ENCODE peak calls at places on chromosomes 2 and 18, in seven cellular contexts. One of them, this sample, is unnamed.

GRCh38 chr2:201093573-201093972 is 21.8 kb downstream of the NDUFB3 start:
- DNase-seq in fibroblast of lung: no peak
- DNase-seq in WTC11: no peak
- DNase-seq in BJ: no peak
- DNase-seq in mammary epithelial cell: no peak
- DNase-seq in body of pancreas: no peak
- DNase-seq in GM20000: no peak
- DNase-seq in this sample: no peak

GRCh38 chr2:177031435-177032222 is 181.0 kb upstream of the HNRNPA3 start:
- DNase-seq in fibroblast of lung: no peak
- DNase-seq in WTC11: no peak
- DNase-seq in BJ: no peak
- DNase-seq in mammary epithelial cell: no peak
- DNase-seq in body of pancreas: no peak
- DNase-seq in GM20000: no peak
- DNase-seq in this sample: no peak

GRCh38 chr2:23400703-23401102 is 15.7 kb downstream of the KLHL29 start:
- DNase-seq in fibroblast of lung: no peak
- DNase-seq in WTC11: no peak
- DNase-seq in BJ: no peak
- DNase-seq in mammary epithelial cell: no peak
- DNase-seq in body of pancreas: no peak
- DNase-seq in GM20000: no peak
- DNase-seq in this sample: no peak

GRCh38 chr2:3492951-3493609 is 26.3 kb downstream of the ADI1 start:
- DNase-seq in fibroblast of lung: peak
- DNase-seq in WTC11: no peak
- DNase-seq in BJ: no peak
- DNase-seq in mammary epithelial cell: peak
- DNase-seq in body of pancreas: peak
- DNase-seq in GM20000: no peak
- DNase-seq in this sample: no peak

GRCh38 chr2:48114256-48114655 is 208.0 kb upstream of the FBXO11 start:
- DNase-seq in fibroblast of lung: peak
- DNase-seq in WTC11: no peak
- DNase-seq in BJ: no peak
- DNase-seq in mammary epithelial cell: peak
- DNase-seq in body of pancreas: peak
- DNase-seq in GM20000: peak
- DNase-seq in this sample: peak

GRCh38 chr2:191436368-191437055 is 191.3 kb downstream of the MYO1B start:
- DNase-seq in fibroblast of lung: no peak
- DNase-seq in WTC11: no peak
- DNase-seq in BJ: no peak
- DNase-seq in mammary epithelial cell: no peak
- DNase-seq in body of pancreas: no peak
- DNase-seq in GM20000: no peak
- DNase-seq in this sample: no peak

GRCh38 chr2:205746408-205746785 is 64.1 kb downstream of the NRP2 start:
- DNase-seq in fibroblast of lung: no peak
- DNase-seq in WTC11: no peak
- DNase-seq in BJ: no peak
- DNase-seq in mammary epithelial cell: peak
- DNase-seq in body of pancreas: peak
- DNase-seq in GM20000: no peak
- DNase-seq in this sample: no peak

GRCh38 chr2:47152803-47153202 is 2.3 kb downstream of the STPG4 start:
- DNase-seq in fibroblast of lung: no peak
- DNase-seq in WTC11: no peak
- DNase-seq in BJ: no peak
- DNase-seq in mammary epithelial cell: no peak
- DNase-seq in body of pancreas: no peak
- DNase-seq in GM20000: no peak
- DNase-seq in this sample: no peak

GRCh38 chr2:137435176-137435575 is 529.1 kb upstream of the HNMT start:
- DNase-seq in fibroblast of lung: no peak
- DNase-seq in WTC11: no peak
- DNase-seq in BJ: peak
- DNase-seq in mammary epithelial cell: peak
- DNase-seq in body of pancreas: no peak
- DNase-seq in GM20000: no peak
- DNase-seq in this sample: no peak

GRCh38 chr2:189179607-189179979 is at the start of gene COL5A2:
- DNase-seq in fibroblast of lung: peak
- DNase-seq in WTC11: no peak
- DNase-seq in BJ: peak
- DNase-seq in mammary epithelial cell: peak
- DNase-seq in body of pancreas: no peak
- DNase-seq in GM20000: no peak
- DNase-seq in this sample: no peak

GRCh38 chr2:4763009-4763408 is 929.2 kb upstream of the SOX11 start:
- DNase-seq in fibroblast of lung: no peak
- DNase-seq in WTC11: no peak
- DNase-seq in BJ: no peak
- DNase-seq in mammary epithelial cell: no peak
- DNase-seq in body of pancreas: peak
- DNase-seq in GM20000: no peak
- DNase-seq in this sample: no peak

GRCh38 chr2:4139711-4140110 is 436.3 kb downstream of the DCDC2C start:
- DNase-seq in fibroblast of lung: no peak
- DNase-seq in WTC11: no peak
- DNase-seq in BJ: no peak
- DNase-seq in mammary epithelial cell: no peak
- DNase-seq in body of pancreas: no peak
- DNase-seq in GM20000: no peak
- DNase-seq in this sample: no peak

GRCh38 chr2:96631804-96632435 is 6.2 kb downstream of the KANSL3 start:
- DNase-seq in fibroblast of lung: peak
- DNase-seq in WTC11: no peak
- DNase-seq in BJ: no peak
- DNase-seq in mammary epithelial cell: no peak
- DNase-seq in body of pancreas: no peak
- DNase-seq in GM20000: no peak
- DNase-seq in this sample: no peak

GRCh38 chr2:151878655-151879563 is 50.7 kb upstream of the ARL5A start:
- DNase-seq in fibroblast of lung: peak
- DNase-seq in WTC11: no peak
- DNase-seq in BJ: no peak
- DNase-seq in mammary epithelial cell: no peak
- DNase-seq in body of pancreas: no peak
- DNase-seq in GM20000: no peak
- DNase-seq in this sample: no peak

GRCh38 chr2:131123192-131123591 is 18.1 kb downstream of the PLEKHB2 start:
- DNase-seq in fibroblast of lung: no peak
- DNase-seq in WTC11: no peak
- DNase-seq in BJ: no peak
- DNase-seq in mammary epithelial cell: no peak
- DNase-seq in body of pancreas: no peak
- DNase-seq in GM20000: no peak
- DNase-seq in this sample: no peak

GRCh38 chr2:190648289-190649034 is 421 bp upstream of the NAB1 start:
- DNase-seq in fibroblast of lung: peak
- DNase-seq in WTC11: peak
- DNase-seq in BJ: no peak
- DNase-seq in mammary epithelial cell: peak
- DNase-seq in body of pancreas: peak
- DNase-seq in GM20000: peak
- DNase-seq in this sample: peak

GRCh38 chr2:171469176-171469575 is 35.1 kb downstream of the DCAF17 start:
- DNase-seq in fibroblast of lung: peak
- DNase-seq in WTC11: no peak
- DNase-seq in BJ: peak
- DNase-seq in mammary epithelial cell: no peak
- DNase-seq in body of pancreas: no peak
- DNase-seq in GM20000: no peak
- DNase-seq in this sample: no peak

GRCh38 chr2:9163306-9164111 is 43.1 kb upstream of the ASAP2 start:
- DNase-seq in fibroblast of lung: peak
- DNase-seq in WTC11: no peak
- DNase-seq in BJ: peak
- DNase-seq in mammary epithelial cell: peak
- DNase-seq in body of pancreas: no peak
- DNase-seq in GM20000: no peak
- DNase-seq in this sample: no peak

GRCh38 chr2:200087451-200087850 is 132.1 kb downstream of the MAIP1 start:
- DNase-seq in fibroblast of lung: no peak
- DNase-seq in WTC11: no peak
- DNase-seq in BJ: no peak
- DNase-seq in mammary epithelial cell: no peak
- DNase-seq in body of pancreas: no peak
- DNase-seq in GM20000: no peak
- DNase-seq in this sample: no peak

GRCh38 chr18:78526275-78526674 is 453.3 kb upstream of the SALL3 start:
- DNase-seq in fibroblast of lung: no peak
- DNase-seq in WTC11: no peak
- DNase-seq in BJ: no peak
- DNase-seq in mammary epithelial cell: no peak
- DNase-seq in body of pancreas: no peak
- DNase-seq in GM20000: no peak
- DNase-seq in this sample: no peak

GRCh38 chr2:211674715-211675114 is 863.9 kb downstream of the ERBB4 start:
- DNase-seq in fibroblast of lung: no peak
- DNase-seq in WTC11: no peak
- DNase-seq in BJ: no peak
- DNase-seq in mammary epithelial cell: no peak
- DNase-seq in body of pancreas: no peak
- DNase-seq in GM20000: no peak
- DNase-seq in this sample: no peak

GRCh38 chr2:193480187-193480586 is 1285.5 kb upstream of the TMEFF2 start:
- DNase-seq in fibroblast of lung: no peak
- DNase-seq in WTC11: no peak
- DNase-seq in BJ: no peak
- DNase-seq in mammary epithelial cell: no peak
- DNase-seq in body of pancreas: no peak
- DNase-seq in GM20000: no peak
- DNase-seq in this sample: no peak

GRCh38 chr18:48619501-48619900 is 80.7 kb downstream of the CTIF start:
- DNase-seq in fibroblast of lung: no peak
- DNase-seq in WTC11: no peak
- DNase-seq in BJ: no peak
- DNase-seq in mammary epithelial cell: no peak
- DNase-seq in body of pancreas: no peak
- DNase-seq in GM20000: no peak
- DNase-seq in this sample: no peak

GRCh38 chr2:168550670-168551069 is 94.6 kb downstream of the CERS6 start:
- DNase-seq in fibroblast of lung: no peak
- DNase-seq in WTC11: peak
- DNase-seq in BJ: no peak
- DNase-seq in mammary epithelial cell: no peak
- DNase-seq in body of pancreas: no peak
- DNase-seq in GM20000: no peak
- DNase-seq in this sample: no peak

GRCh38 chr18:12155996-12156395 is 62.4 kb downstream of the ANKRD62 start:
- DNase-seq in fibroblast of lung: no peak
- DNase-seq in WTC11: no peak
- DNase-seq in BJ: no peak
- DNase-seq in mammary epithelial cell: no peak
- DNase-seq in body of pancreas: no peak
- DNase-seq in GM20000: no peak
- DNase-seq in this sample: no peak

GRCh38 chr2:33765122-33765521 is 166.0 kb upstream of the FAM98A start:
- DNase-seq in fibroblast of lung: no peak
- DNase-seq in WTC11: no peak
- DNase-seq in BJ: no peak
- DNase-seq in mammary epithelial cell: no peak
- DNase-seq in body of pancreas: no peak
- DNase-seq in GM20000: no peak
- DNase-seq in this sample: no peak
- TF ChIP-seq CTCF in fibroblast of lung: no peak
- TF ChIP-seq CTCF in WTC11: no peak
- TF ChIP-seq CTCF in BJ: no peak
- TF ChIP-seq CTCF in mammary epithelial cell: no peak
- TF ChIP-seq CTCF in body of pancreas: no peak
- TF ChIP-seq CTCF in GM20000: no peak
- TF ChIP-seq CTCF in this sample: no peak

DNA sequence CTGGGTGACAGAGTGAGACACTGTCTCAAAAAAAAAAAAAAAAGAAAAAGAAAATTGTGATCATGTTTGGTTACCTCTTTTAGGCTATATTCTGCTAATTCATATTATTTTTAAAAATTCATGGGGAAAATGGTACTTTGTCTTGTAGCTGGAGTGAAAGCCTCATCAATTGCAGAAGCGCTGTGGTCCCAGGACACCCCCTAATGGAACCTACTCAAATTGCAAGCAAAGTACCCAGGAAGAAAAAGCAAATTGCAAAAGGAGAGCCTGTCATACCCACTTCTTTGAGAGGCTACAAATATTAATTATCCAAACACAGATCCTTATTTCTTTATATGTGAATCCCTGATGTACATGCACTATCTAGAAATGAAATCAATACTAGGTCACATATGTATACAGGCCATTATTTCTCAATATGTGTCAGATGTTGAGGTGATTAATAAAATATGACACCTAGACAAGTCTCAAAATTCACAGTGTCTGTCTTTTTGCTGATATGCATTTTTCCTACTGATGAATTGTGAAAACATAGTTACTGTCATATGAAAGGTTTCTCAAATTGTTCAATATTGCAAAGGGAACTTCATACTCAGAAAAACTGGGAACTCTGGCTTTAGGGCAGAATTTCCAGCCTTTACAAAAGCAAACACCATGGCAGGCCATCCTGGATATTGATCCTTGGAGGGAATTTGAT is 12.6 kb downstream of the CRACDL start:
- DNase-seq in fibroblast of lung: no peak
- DNase-seq in WTC11: no peak
- DNase-seq in BJ: no peak
- DNase-seq in mammary epithelial cell: no peak
- DNase-seq in body of pancreas: no peak
- DNase-seq in GM20000: no peak
- DNase-seq in this sample: no peak
- TF ChIP-seq CTCF in fibroblast of lung: peak
- TF ChIP-seq CTCF in WTC11: peak
- TF ChIP-seq CTCF in BJ: no peak
- TF ChIP-seq CTCF in mammary epithelial cell: peak
- TF ChIP-seq CTCF in body of pancreas: no peak
- TF ChIP-seq CTCF in GM20000: no peak
- TF ChIP-seq CTCF in this sample: peak

DNA sequence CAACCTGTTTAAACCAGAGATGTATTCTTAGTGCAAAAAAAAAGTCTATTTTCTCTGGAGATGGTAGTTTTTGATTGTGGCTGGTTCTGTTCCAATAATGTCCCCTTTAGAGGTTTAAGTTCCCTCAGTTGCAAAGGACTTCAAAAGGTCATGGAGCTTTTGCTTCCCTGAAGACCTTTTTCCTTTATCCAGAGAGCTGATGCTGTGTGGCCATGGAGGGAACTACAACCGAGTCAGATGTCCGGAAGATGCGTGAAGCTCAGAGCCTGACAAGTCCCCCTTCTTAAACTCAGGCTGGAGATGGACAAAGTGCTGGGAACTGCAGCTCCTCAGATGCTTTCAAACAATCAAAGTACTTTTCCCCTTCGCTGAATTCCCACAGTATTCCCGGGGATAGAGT is 176.1 kb downstream of the TMEM18 start:
- DNase-seq in fibroblast of lung: no peak
- DNase-seq in WTC11: no peak
- DNase-seq in BJ: no peak
- DNase-seq in mammary epithelial cell: no peak
- DNase-seq in body of pancreas: no peak
- DNase-seq in GM20000: no peak
- DNase-seq in this sample: no peak
- TF ChIP-seq CTCF in fibroblast of lung: no peak
- TF ChIP-seq CTCF in WTC11: no peak
- TF ChIP-seq CTCF in BJ: no peak
- TF ChIP-seq CTCF in mammary epithelial cell: no peak
- TF ChIP-seq CTCF in body of pancreas: peak
- TF ChIP-seq CTCF in GM20000: no peak
- TF ChIP-seq CTCF in this sample: no peak

GRCh38 chr2:234564719-234565118 is 67.8 kb upstream of the ARL4C start:
- DNase-seq in fibroblast of lung: peak
- DNase-seq in WTC11: no peak
- DNase-seq in BJ: peak
- DNase-seq in mammary epithelial cell: no peak
- DNase-seq in body of pancreas: no peak
- DNase-seq in GM20000: no peak
- DNase-seq in this sample: no peak
- TF ChIP-seq CTCF in fibroblast of lung: peak
- TF ChIP-seq CTCF in WTC11: no peak
- TF ChIP-seq CTCF in BJ: peak
- TF ChIP-seq CTCF in mammary epithelial cell: peak
- TF ChIP-seq CTCF in body of pancreas: peak
- TF ChIP-seq CTCF in GM20000: no peak
- TF ChIP-seq CTCF in this sample: no peak